ENCODE peak calls at places on chromosome 13, in six cellular contexts. R, S, C, D, I and P are unnamed samples.

GRCh38 chr13:99617474-99618255 is 116.4 kb downstream of the TM9SF2 start:
- DNase-seq in R (peak), S (peak), D (peak), C (no peak), I (peak), P (no peak)

GRCh38 chr13:46296920-46297319 is 85.2 kb downstream of the LRRC63 start:
- DNase-seq in C (no peak), I (peak), S (peak), R (no peak), D (peak), P (peak)

GRCh38 chr13:111893607-111894443 is 173.1 kb upstream of the SOX1 start:
- DNase-seq in I (no peak), C (no peak), S (no peak), D (no peak), R (no peak), P (no peak)

GRCh38 chr13:99199541-99200432 is 867 bp upstream of the UBAC2 start:
- DNase-seq in R (no peak), S (peak), D (no peak), I (no peak), C (no peak), P (no peak)

GRCh38 chr13:99990045-99990977 is 8.7 kb downstream of the ZIC2 start:
- DNase-seq in I (no peak), D (no peak), S (no peak), C (no peak), R (no peak), P (no peak)

GRCh38 chr13:38073931-38074330 is 204.4 kb upstream of the TRPC4 start:
- DNase-seq in C (no peak), I (no peak), D (no peak), S (no peak), R (no peak), P (no peak)

GRCh38 chr13:101673360-101674105 is 221.1 kb downstream of the ITGBL1 start:
- DNase-seq in R (no peak), C (no peak), I (no peak), D (no peak), S (no peak), P (no peak)

GRCh38 chr13:94389544-94390351 is 89.7 kb downstream of the DCT start:
- DNase-seq in D (no peak), R (no peak), I (peak), S (peak), C (no peak), P (no peak)

GRCh38 chr13:80778302-80778701 is 437.4 kb upstream of the SPRY2 start:
- DNase-seq in R (no peak), S (no peak), D (no peak), C (no peak), I (no peak), P (no peak)

GRCh38 chr13:106570354-106570822 is 2.5 kb upstream of the ARGLU1 start:
- DNase-seq in I (peak), D (peak), R (no peak), S (peak), C (peak), P (no peak)

GRCh38 chr13:26968431-26969335 is 202.9 kb downstream of the USP12 start:
- DNase-seq in D (peak), I (peak), C (no peak), S (no peak), R (no peak), P (no peak)

GRCh38 chr13:99380921-99381645 is 73.9 kb upstream of the GPR183 start:
- DNase-seq in I (no peak), R (no peak), C (no peak), D (peak), S (no peak), P (no peak)

GRCh38 chr13:104466016-104466415 is 1399.8 kb upstream of the SLC10A2 start:
- DNase-seq in R (no peak), D (no peak), S (no peak), I (no peak), C (no peak), P (no peak)

GRCh38 chr13:45298206-45298505 is 42.8 kb downstream of the TPT1 start:
- DNase-seq in R (no peak), S (no peak), I (no peak), C (no peak), D (no peak), P (no peak)

GRCh38 chr13:94249512-94249911 is 230.0 kb downstream of the DCT start:
- DNase-seq in C (no peak), D (peak), S (peak), R (no peak), I (peak), P (peak)

GRCh38 chr13:41017153-41017552 is 2.0 kb downstream of the ELF1 start:
- DNase-seq in R (no peak), S (no peak), D (no peak), C (no peak), I (no peak), P (no peak)

GRCh38 chr13:40060318-40061007 is 405.0 kb downstream of the COG6 start:
- DNase-seq in S (peak), R (no peak), C (no peak), I (peak), D (no peak), P (peak)

GRCh38 chr13:50400930-50401553 is 385.8 kb downstream of the KCNRG start:
- DNase-seq in S (peak), R (no peak), C (no peak), D (peak), I (peak), P (peak)

GRCh38 chr13:95156208-95156607 is 145.0 kb downstream of the ABCC4 start:
- DNase-seq in I (peak), C (no peak), D (peak), S (peak), R (no peak), P (no peak)

DNA sequence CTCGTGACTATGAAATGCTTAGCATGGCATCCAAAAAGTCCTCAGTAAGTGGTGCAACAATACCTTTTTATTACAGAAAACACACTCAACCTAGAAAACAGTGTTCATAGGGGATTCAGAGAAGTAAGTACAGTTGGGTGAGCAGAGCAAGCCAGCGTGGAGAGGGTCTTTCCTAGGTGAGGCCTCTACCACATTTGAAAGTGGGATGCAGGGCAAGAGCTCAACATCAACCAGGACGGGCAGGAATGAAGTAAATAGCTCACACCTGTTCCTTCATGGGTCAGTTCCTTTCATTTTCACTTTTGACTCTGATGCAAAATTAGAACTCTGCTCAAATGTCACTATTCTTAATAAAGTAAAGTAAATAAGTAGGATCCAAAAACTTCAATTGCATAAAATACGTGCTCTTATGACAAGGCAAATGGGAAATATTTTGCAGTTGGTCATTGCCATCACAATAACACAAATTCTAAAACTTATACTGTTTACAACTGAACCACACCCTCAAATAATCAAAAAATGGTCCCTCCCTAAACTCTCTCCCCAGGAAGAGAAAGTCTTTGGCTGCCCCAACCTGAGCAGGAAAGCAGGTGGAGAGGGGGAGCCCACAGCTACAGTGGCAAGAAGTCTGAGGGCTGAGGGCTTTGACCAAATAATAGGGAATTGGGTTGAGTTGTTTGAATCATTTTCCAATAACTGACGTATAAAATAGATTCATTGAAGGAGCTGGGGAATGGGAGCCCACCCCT is 20.2 kb downstream of the CHAMP1 start:
- DNase-seq in I (no peak), R (no peak), S (no peak), C (no peak), D (no peak), P (no peak)
- H3K4me3 ChIP-seq in I (no peak), R (no peak), S (no peak), C (no peak), D (no peak), P (no peak)

GRCh38 chr13:48125794-48126228 is 30.9 kb upstream of the MED4 start:
- DNase-seq in C (peak), I (peak), S (peak), R (peak), D (no peak), P (no peak)

GRCh38 chr13:48123827-48124226 is 28.9 kb upstream of the MED4 start:
- DNase-seq in R (peak), I (no peak), D (no peak), S (no peak), C (peak), P (no peak)

GRCh38 chr13:48131481-48131992 is 36.6 kb upstream of the MED4 start:
- DNase-seq in I (no peak), S (no peak), C (no peak), D (no peak), R (no peak), P (no peak)

GRCh38 chr13:48121733-48122132 is 26.8 kb upstream of the MED4 start:
- DNase-seq in C (no peak), R (no peak), D (no peak), S (no peak), I (no peak), P (no peak)

GRCh38 chr13:48126944-48127814 is 32.3 kb upstream of the MED4 start:
- DNase-seq in D (peak), S (peak), R (peak), I (peak), C (peak), P (peak)
- TF ChIP-seq CTCF in D (peak), S (peak), R (peak), I (peak), C (peak), P (peak)

GRCh38 chr13:24254151-24254810 is 55.1 kb upstream of the C1QTNF9 start:
- DNase-seq in S (no peak), I (peak), D (no peak), R (no peak), C (peak), P (no peak)
- H3K4me3 ChIP-seq in S (no peak), I (no peak), D (no peak), R (peak), C (no peak), P (no peak)

GRCh38 chr13:34578917-34579316 is 363.2 kb upstream of the NBEA start:
- DNase-seq in D (no peak), S (no peak), R (no peak), I (no peak), C (no peak), P (no peak)
- TF ChIP-seq CTCF in D (no peak), S (no peak), R (no peak), I (no peak), C (no peak), P (no peak)

DNA sequence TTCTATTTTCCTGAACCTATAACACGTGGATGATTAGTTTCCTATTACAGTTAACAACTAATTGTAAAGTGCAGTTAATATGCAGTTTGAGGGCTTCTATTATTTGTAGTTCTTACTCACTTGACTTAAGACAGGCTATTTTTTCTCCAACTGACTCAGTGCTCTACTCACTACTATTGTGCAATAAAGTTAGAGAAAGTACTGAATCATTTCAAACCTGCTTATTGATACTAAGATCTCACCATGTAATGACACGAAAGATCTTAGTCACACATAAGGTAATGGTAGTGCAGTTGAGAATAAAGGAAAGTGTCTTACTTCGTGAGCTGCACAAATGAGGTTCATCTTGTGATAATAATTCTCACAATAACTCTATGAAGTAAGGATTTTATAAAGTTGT is 22.8 kb upstream of the ITM2B start:
- DNase-seq in D (peak), S (peak), R (no peak), C (no peak), I (peak), P (peak)
- H3K4me3 ChIP-seq in D (no peak), S (no peak), R (no peak), C (no peak), I (no peak), P (no peak)

GRCh38 chr13:76887070-76887563 is 912 bp upstream of the KCTD12 start:
- DNase-seq in R (peak), S (no peak), C (no peak), D (no peak), I (peak), P (no peak)

GRCh38 chr13:76885203-76886004 is 801 bp downstream of the KCTD12 start:
- DNase-seq in R (peak), C (peak), S (peak), I (peak), D (peak), P (no peak)

GRCh38 chr13:76886005-76886291 is 257 bp downstream of the KCTD12 start:
- DNase-seq in D (no peak), I (no peak), S (no peak), C (no peak), R (no peak), P (no peak)

GRCh38 chr13:76884571-76885202 is 1.5 kb downstream of the KCTD12 start:
- DNase-seq in S (peak), I (peak), D (peak), R (peak), C (no peak), P (no peak)

GRCh38 chr13:76886292-76887061 is at the start of gene KCTD12:
- DNase-seq in R (peak), I (peak), S (peak), D (peak), C (peak), P (no peak)
- TF ChIP-seq CTCF in R (peak), I (peak), S (no peak), D (peak), C (peak), P (peak)

GRCh38 chr13:113489171-113489548 is 1.4 kb downstream of the DCUN1D2 start:
- DNase-seq in R (no peak), C (no peak), S (no peak), I (no peak), D (no peak), P (no peak)
- H3K4me3 ChIP-seq in R (peak), C (no peak), S (peak), I (peak), D (peak), P (peak)